ENCODE peak calls at places on chromosomes 11 and 22, in eight cellular contexts. Q is NCI-H345; E is substantia nigra; A is DND-41; V is left ventricle myocardium inferior; X is NCI-H2081; S is activated T-helper 1 cell treated with anti-CD3 and anti-CD28 coated beads, Interleukin-2, amount 50 U/mL, for 16 hours; P is H7. M is an unnamed sample.

GRCh38 chr11:110186867-110187266 is 93.7 kb downstream of the ZC3H12C start:
- DNase-seq in Q (no peak), E (no peak), A (no peak), V (no peak), X (no peak), S (no peak), P (no peak), M (no peak)

GRCh38 chr22:23763579-23764331 is 965 bp downstream of the C22orf15 start:
- DNase-seq in Q (no peak), E (no peak), A (peak), V (no peak), X (no peak), S (no peak), P (peak), M (no peak)

GRCh38 chr11:76320929-76321328 is 60.0 kb downstream of the THAP12 start:
- DNase-seq in Q (no peak), E (no peak), A (no peak), V (no peak), X (no peak), S (no peak), P (no peak), M (no peak)

GRCh38 chr11:125423247-125423849 is 72.7 kb downstream of the FEZ1 start:
- DNase-seq in Q (no peak), E (no peak), A (no peak), V (no peak), X (no peak), S (no peak), P (peak), M (no peak)

GRCh38 chr22:42692239-42693054 is 28.2 kb downstream of the A4GALT start:
- DNase-seq in Q (no peak), E (no peak), A (no peak), V (no peak), X (no peak), S (no peak), P (peak), M (no peak)

GRCh38 chr22:31628969-31629723 is 32.9 kb downstream of the PISD start:
- DNase-seq in Q (no peak), E (no peak), A (no peak), V (no peak), X (no peak), S (no peak), P (peak), M (no peak)

GRCh38 chr11:59115556-59115955 is 8.5 kb downstream of the FAM111B start:
- DNase-seq in Q (no peak), E (no peak), A (no peak), V (no peak), X (no peak), S (no peak), P (no peak), M (no peak)

GRCh38 chr11:106619320-106619990 is 398.8 kb downstream of the GUCY1A2 start:
- DNase-seq in Q (no peak), E (no peak), A (no peak), V (no peak), X (no peak), S (no peak), P (no peak), M (no peak)

GRCh38 chr11:14089690-14090462 is 127.4 kb downstream of the SPON1 start:
- DNase-seq in Q (no peak), E (no peak), A (no peak), V (no peak), X (no peak), S (no peak), P (no peak), M (no peak)

GRCh38 chr11:45887587-45887986 is 2.1 kb downstream of the MAPK8IP1 start:
- DNase-seq in Q (no peak), E (no peak), A (no peak), V (no peak), X (no peak), S (no peak), P (no peak), M (no peak)

GRCh38 chr11:289706-290620 is 1.0 kb downstream of the PGGHG start:
- DNase-seq in Q (no peak), E (no peak), A (peak), V (peak), X (no peak), S (peak), P (peak), M (no peak)

GRCh38 chr22:22908941-22909604 is 21.5 kb downstream of the IGLL5 start:
- DNase-seq in Q (no peak), E (no peak), A (no peak), V (no peak), X (no peak), S (no peak), P (no peak), M (no peak)

GRCh38 chr22:19687561-19688300 is 26.6 kb upstream of the SEPTIN5 start:
- DNase-seq in Q (peak), E (no peak), A (no peak), V (no peak), X (no peak), S (no peak), P (peak), M (peak)

GRCh38 chr11:45209904-45210699 is 63.7 kb downstream of the PRDM11 start:
- DNase-seq in Q (no peak), E (no peak), A (peak), V (peak), X (no peak), S (no peak), P (peak), M (no peak)

GRCh38 chr11:76671626-76672309 is 1.2 kb upstream of the LRRC32 start:
- DNase-seq in Q (no peak), E (no peak), A (no peak), V (no peak), X (no peak), S (no peak), P (no peak), M (no peak)

GRCh38 chr22:30823015-30823370 is 128.3 kb downstream of the OSBP2 start:
- DNase-seq in Q (no peak), E (no peak), A (no peak), V (no peak), X (no peak), S (no peak), P (peak), M (no peak)

M was measured in HL-60.